ENCODE peak calls at places on chromosomes 7 and 10, in five cellular contexts. X is right lobe of liver; D is stimulated activated effector memory CD8-positive, alpha-beta T cell treated with anti-CD3 and anti-CD28 coated beads, Interleukin-12 subunit alpha, Interleukin-12 subunit beta, amount 100 ng/mL, for 72 hours; R is sciatic nerve; P is naive thymus-derived CD4-positive, alpha-beta T cell. H is an unnamed sample.

GRCh38 chr10:59311025-59311424 is 51.3 kb downstream of the FAM13C start:
- ATAC-seq in X (no peak), D (no peak), R (no peak), P (no peak), H (no peak)

GRCh38 chr7:114976666-114977065 is 54.8 kb downstream of the MDFIC start:
- ATAC-seq in X (no peak), D (no peak), R (no peak), P (no peak), H (no peak)

GRCh38 chr10:11797847-11798633 is 25.1 kb upstream of the PROSER2 start:
- ATAC-seq in X (no peak), D (no peak), R (no peak), P (no peak), H (no peak)

GRCh38 chr7:7764515-7765138 is 46.2 kb upstream of the RPA3 start:
- ATAC-seq in X (no peak), D (peak; percentile 45), R (no peak), P (peak; percentile 78), H (no peak)

GRCh38 chr7:78080241-78080640 is 281.7 kb downstream of the PHTF2 start:
- ATAC-seq in X (no peak), D (no peak), R (no peak), P (no peak), H (no peak)

GRCh38 chr7:5388905-5389433 is 34.7 kb downstream of the TNRC18 start:
- ATAC-seq in X (no peak), D (no peak), R (no peak), P (no peak), H (peak; percentile 6)

GRCh38 chr7:82050792-82051191 is 280.9 kb upstream of the HGF start:
- ATAC-seq in X (no peak), D (no peak), R (peak; percentile 71), P (no peak), H (no peak)

GRCh38 chr7:7304705-7305475 is 122.5 kb downstream of the C1GALT1 start:
- ATAC-seq in X (no peak), D (no peak), R (no peak), P (no peak), H (peak; percentile 74)

GRCh38 chr7:155652156-155653124 is 8.0 kb downstream of the RBM33 start:
- ATAC-seq in X (peak; percentile 27), D (peak; percentile 76), R (no peak), P (no peak), H (peak; percentile 90)

GRCh38 chr7:7970113-7970619 is 1.6 kb downstream of the GLCCI1 start:
- ATAC-seq in X (peak; percentile 0), D (no peak), R (no peak), P (no peak), H (no peak)

GRCh38 chr10:122487231-122487765 is 25.9 kb downstream of the HTRA1 start:
- ATAC-seq in X (no peak), D (no peak), R (no peak), P (no peak), H (no peak)

GRCh38 chr10:111131168-111131799 is 54.5 kb downstream of the ADRA2A start:
- ATAC-seq in X (peak; percentile 51), D (no peak), R (no peak), P (no peak), H (no peak)

GRCh38 chr7:116967254-116967922 is 14.1 kb downstream of the ST7 start:
- ATAC-seq in X (no peak), D (no peak), R (no peak), P (no peak), H (no peak)

GRCh38 chr7:80467069-80467468 is 44.8 kb downstream of the GNAT3 start:
- ATAC-seq in X (peak; percentile 81), D (no peak), R (no peak), P (no peak), H (no peak)

GRCh38 chr7:116583653-116584052 is 58.8 kb downstream of the CAV1 start:
- ATAC-seq in X (no peak), D (peak; percentile 66), R (no peak), P (peak; percentile 49), H (no peak)

GRCh38 chr7:123727071-123727837 is 21.5 kb downstream of the WASL start:
- ATAC-seq in X (peak; percentile 66), D (no peak), R (peak; percentile 86), P (no peak), H (no peak)

GRCh38 chr10:79161557-79161956 is 92.8 kb downstream of the ZMIZ1 start:
- ATAC-seq in X (no peak), D (no peak), R (no peak), P (no peak), H (no peak)

GRCh38 chr10:127424594-127425264 is 124.4 kb upstream of the NPS start:
- ATAC-seq in X (no peak), D (no peak), R (no peak), P (no peak), H (no peak)

GRCh38 chr10:33154590-33154989 is 179.9 kb downstream of the NRP1 start:
- ATAC-seq in X (no peak), D (no peak), R (no peak), P (no peak), H (no peak)